ENCODE peak calls at places on chromosomes 7 and 10, in five cellular contexts. L, U, P, S and X are unnamed samples.

GRCh38 chr10:19812976-19813375 is 3.3 kb upstream of the PLXDC2 start:
- DNase-seq in L (no peak), U (no peak), P (no peak), S (no peak), X (no peak)

GRCh38 chr10:67789769-67790168 is 48.2 kb downstream of the DNAJC12 start:
- DNase-seq in U (no peak), L (no peak), P (no peak), S (no peak), X (no peak)

GRCh38 chr10:106734220-106734619 is 430.3 kb downstream of the SORCS1 start:
- DNase-seq in U (no peak), L (no peak), S (no peak), P (no peak), X (no peak)

GRCh38 chr7:64183126-64183742 is 23.8 kb upstream of the ZNF735 start:
- DNase-seq in P (no peak), U (no peak), S (no peak), L (peak; percentile 25), X (no peak)

GRCh38 chr10:78763651-78764395 is 304.9 kb upstream of the ZMIZ1 start:
- DNase-seq in P (no peak), L (no peak), U (peak; percentile 47), S (peak; percentile 7), X (no peak)

GRCh38 chr10:71889388-71889987 is 38.4 kb upstream of the PSAP start:
- DNase-seq in L (no peak), U (no peak), P (no peak), S (no peak), X (no peak)

GRCh38 chr7:73972614-73973013 is 55.4 kb upstream of the ELN start:
- DNase-seq in S (no peak), U (no peak), P (no peak), L (no peak), X (no peak)

GRCh38 chr7:156610130-156610529 is 30.4 kb upstream of the RNF32 start:
- DNase-seq in U (no peak), P (no peak), L (no peak), S (no peak), X (no peak)

GRCh38 chr7:95276114-95276513 is 48.2 kb downstream of the PON1 start:
- DNase-seq in S (no peak), P (no peak), U (no peak), L (no peak), X (no peak)

GRCh38 chr10:93357680-93358079 is 124.5 kb downstream of the MYOF start:
- DNase-seq in S (peak; percentile 33), P (peak; percentile 57), U (no peak), L (no peak), X (peak; percentile 75)

GRCh38 chr10:26215923-26216576 is 524 bp upstream of the GAD2 start:
- DNase-seq in U (no peak), S (peak; percentile 55), P (peak; percentile 7), L (peak; percentile 37), X (peak; percentile 72)

GRCh38 chr7:4683043-4683883 is 1.2 kb downstream of the FOXK1 start:
- DNase-seq in S (peak; percentile 24), P (peak; percentile 26), L (peak; percentile 26), U (peak; percentile 43), X (no peak)

GRCh38 chr7:158244430-158244829 is 343.2 kb downstream of the PTPRN2 start:
- DNase-seq in U (no peak), L (no peak), P (no peak), S (no peak), X (no peak)

GRCh38 chr7:27062946-27063345 is 32.9 kb downstream of the HOXA1 start:
- DNase-seq in L (no peak), S (no peak), U (no peak), P (no peak), X (no peak)

GRCh38 chr7:21923663-21924062 is 22.0 kb downstream of the CDCA7L start:
- DNase-seq in S (no peak), U (no peak), L (no peak), P (peak; percentile 54), X (peak; percentile 67)

GRCh38 chr10:13686331-13686752 is 99.6 kb downstream of the PRPF18 start:
- DNase-seq in P (peak; percentile 71), S (no peak), U (peak; percentile 54), L (no peak), X (no peak)

GRCh38 chr10:7264313-7264741 is 146.5 kb downstream of the SFMBT2 start:
- DNase-seq in U (no peak), L (no peak), S (no peak), P (peak; percentile 41), X (no peak)

GRCh38 chr10:7260912-7261700 is 149.7 kb downstream of the SFMBT2 start:
- DNase-seq in P (peak; percentile 43), S (no peak), L (no peak), U (no peak), X (no peak)

GRCh38 chr10:7258948-7259523 is 151.8 kb downstream of the SFMBT2 start:
- DNase-seq in L (no peak), P (no peak), S (no peak), U (no peak), X (no peak)

GRCh38 chr10:7260412-7260900 is 150.4 kb downstream of the SFMBT2 start:
- DNase-seq in U (peak; percentile 56), L (peak; percentile 54), S (no peak), P (peak; percentile 100), X (peak; percentile 89)
- TF ChIP-seq CTCF in U (peak; percentile 88), L (peak; percentile 63), S (peak; percentile 56), P (no peak), X (peak; percentile 68)

GRCh38 chr7:151890355-151891004 is 13.6 kb upstream of the PRKAG2 start:
- DNase-seq in P (no peak), U (no peak), L (no peak), S (no peak), X (no peak)
- TF ChIP-seq CTCF in P (no peak), U (no peak), L (no peak), S (no peak), X (no peak)

GRCh38 chr7:33836797-33837355 is 68.5 kb upstream of the BMPER start:
- DNase-seq in L (no peak), S (no peak), P (no peak), U (no peak), X (peak; percentile 11)
- TF ChIP-seq CTCF in L (no peak), S (peak; percentile 50), P (no peak), U (no peak), X (peak; percentile 63)

GRCh38 chr7:140506788-140507464 is 27.6 kb upstream of the MKRN1 start:
- DNase-seq in U (peak; percentile 61), S (peak; percentile 48), L (peak; percentile 15), P (peak; percentile 64), X (peak; percentile 34)
- TF ChIP-seq CTCF in U (peak; percentile 38), S (no peak), L (no peak), P (no peak), X (no peak)